ENCODE peak calls at places on chromosomes 13 and 19, in ten cellular contexts. One of them, this sample, is unnamed.

GRCh38 chr19:44856438-44857083 is 10.5 kb downstream of the NECTIN2 start:
- DNase-seq in nephron progenitor cell: no peak
- DNase-seq in CD8-positive, alpha-beta T cell: no peak
- DNase-seq in CD4-positive, alpha-beta T cell: no peak
- DNase-seq in fibroblast of lung: peak
- DNase-seq in mammary epithelial cell: no peak
- DNase-seq in breast epithelium: no peak
- DNase-seq in lower leg skin: no peak
- DNase-seq in cardiac muscle cell: no peak
- DNase-seq in GM12865: no peak
- DNase-seq in this sample: no peak

GRCh38 chr19:12723383-12723642 is 419 bp downstream of the TNPO2 start:
- DNase-seq in GM12865: peak
- DNase-seq in cardiac muscle cell: no peak
- DNase-seq in mammary epithelial cell: no peak
- DNase-seq in CD8-positive, alpha-beta T cell: no peak
- DNase-seq in CD4-positive, alpha-beta T cell: no peak
- DNase-seq in nephron progenitor cell: no peak
- DNase-seq in breast epithelium: no peak
- DNase-seq in lower leg skin: no peak
- DNase-seq in fibroblast of lung: peak
- DNase-seq in this sample: no peak

GRCh38 chr19:5827891-5828660 is 11.4 kb downstream of the FUT6 start:
- DNase-seq in nephron progenitor cell: peak
- DNase-seq in CD4-positive, alpha-beta T cell: peak
- DNase-seq in cardiac muscle cell: peak
- DNase-seq in lower leg skin: peak
- DNase-seq in breast epithelium: peak
- DNase-seq in GM12865: peak
- DNase-seq in mammary epithelial cell: peak
- DNase-seq in CD8-positive, alpha-beta T cell: peak
- DNase-seq in fibroblast of lung: peak
- DNase-seq in this sample: peak

GRCh38 chr19:35260694-35261304 is 8.0 kb upstream of the USF2 start:
- DNase-seq in breast epithelium: peak
- DNase-seq in mammary epithelial cell: no peak
- DNase-seq in lower leg skin: no peak
- DNase-seq in nephron progenitor cell: no peak
- DNase-seq in cardiac muscle cell: no peak
- DNase-seq in CD4-positive, alpha-beta T cell: no peak
- DNase-seq in fibroblast of lung: no peak
- DNase-seq in CD8-positive, alpha-beta T cell: no peak
- DNase-seq in GM12865: no peak
- DNase-seq in this sample: no peak

GRCh38 chr19:48480476-48481190 is 11.5 kb downstream of the CYTH2 start:
- DNase-seq in breast epithelium: no peak
- DNase-seq in fibroblast of lung: peak
- DNase-seq in CD8-positive, alpha-beta T cell: peak
- DNase-seq in nephron progenitor cell: no peak
- DNase-seq in CD4-positive, alpha-beta T cell: peak
- DNase-seq in GM12865: no peak
- DNase-seq in cardiac muscle cell: peak
- DNase-seq in lower leg skin: no peak
- DNase-seq in mammary epithelial cell: no peak
- DNase-seq in this sample: no peak

GRCh38 chr13:21120191-21120590 is 56.2 kb downstream of the SKA3 start:
- DNase-seq in CD4-positive, alpha-beta T cell: no peak
- DNase-seq in lower leg skin: no peak
- DNase-seq in breast epithelium: no peak
- DNase-seq in nephron progenitor cell: no peak
- DNase-seq in CD8-positive, alpha-beta T cell: no peak
- DNase-seq in mammary epithelial cell: no peak
- DNase-seq in GM12865: no peak
- DNase-seq in cardiac muscle cell: no peak
- DNase-seq in fibroblast of lung: no peak
- DNase-seq in this sample: no peak

GRCh38 chr13:51333421-51333820 is 6.1 kb upstream of the SERPINE3 start:
- DNase-seq in breast epithelium: no peak
- DNase-seq in nephron progenitor cell: no peak
- DNase-seq in mammary epithelial cell: no peak
- DNase-seq in fibroblast of lung: no peak
- DNase-seq in CD4-positive, alpha-beta T cell: no peak
- DNase-seq in CD8-positive, alpha-beta T cell: no peak
- DNase-seq in GM12865: no peak
- DNase-seq in cardiac muscle cell: no peak
- DNase-seq in lower leg skin: no peak
- DNase-seq in this sample: no peak

GRCh38 chr13:25768726-25769270 is 283.0 kb downstream of the SHISA2 start:
- DNase-seq in cardiac muscle cell: peak
- DNase-seq in breast epithelium: no peak
- DNase-seq in CD8-positive, alpha-beta T cell: no peak
- DNase-seq in fibroblast of lung: peak
- DNase-seq in nephron progenitor cell: no peak
- DNase-seq in CD4-positive, alpha-beta T cell: no peak
- DNase-seq in lower leg skin: no peak
- DNase-seq in mammary epithelial cell: no peak
- DNase-seq in GM12865: no peak
- DNase-seq in this sample: no peak

GRCh38 chr13:48010698-48011097 is 9.6 kb upstream of the SUCLA2 start:
- DNase-seq in lower leg skin: no peak
- DNase-seq in CD4-positive, alpha-beta T cell: no peak
- DNase-seq in fibroblast of lung: no peak
- DNase-seq in nephron progenitor cell: no peak
- DNase-seq in GM12865: no peak
- DNase-seq in CD8-positive, alpha-beta T cell: no peak
- DNase-seq in cardiac muscle cell: no peak
- DNase-seq in mammary epithelial cell: no peak
- DNase-seq in breast epithelium: no peak
- DNase-seq in this sample: no peak

GRCh38 chr13:29140277-29140676 is 320.1 kb downstream of the MTUS2 start:
- DNase-seq in breast epithelium: no peak
- DNase-seq in CD8-positive, alpha-beta T cell: no peak
- DNase-seq in CD4-positive, alpha-beta T cell: no peak
- DNase-seq in cardiac muscle cell: peak
- DNase-seq in mammary epithelial cell: no peak
- DNase-seq in lower leg skin: no peak
- DNase-seq in nephron progenitor cell: no peak
- DNase-seq in fibroblast of lung: peak
- DNase-seq in GM12865: no peak
- DNase-seq in this sample: no peak

GRCh38 chr13:42883771-42884170 is 102.4 kb downstream of the FAM216B start:
- DNase-seq in nephron progenitor cell: peak
- DNase-seq in fibroblast of lung: peak
- DNase-seq in cardiac muscle cell: peak
- DNase-seq in GM12865: peak
- DNase-seq in breast epithelium: no peak
- DNase-seq in CD8-positive, alpha-beta T cell: no peak
- DNase-seq in mammary epithelial cell: peak
- DNase-seq in lower leg skin: no peak
- DNase-seq in CD4-positive, alpha-beta T cell: no peak
- DNase-seq in this sample: peak

GRCh38 chr13:112735791-112736190 is 46.0 kb downstream of the ATP11A start:
- DNase-seq in CD8-positive, alpha-beta T cell: no peak
- DNase-seq in mammary epithelial cell: no peak
- DNase-seq in breast epithelium: no peak
- DNase-seq in fibroblast of lung: no peak
- DNase-seq in CD4-positive, alpha-beta T cell: no peak
- DNase-seq in cardiac muscle cell: no peak
- DNase-seq in nephron progenitor cell: no peak
- DNase-seq in GM12865: no peak
- DNase-seq in lower leg skin: no peak
- DNase-seq in this sample: no peak

GRCh38 chr13:99590519-99591011 is 89.3 kb downstream of the TM9SF2 start:
- DNase-seq in mammary epithelial cell: peak
- DNase-seq in fibroblast of lung: peak
- DNase-seq in lower leg skin: no peak
- DNase-seq in nephron progenitor cell: no peak
- DNase-seq in breast epithelium: no peak
- DNase-seq in CD4-positive, alpha-beta T cell: no peak
- DNase-seq in GM12865: no peak
- DNase-seq in CD8-positive, alpha-beta T cell: no peak
- DNase-seq in cardiac muscle cell: peak
- DNase-seq in this sample: peak

GRCh38 chr13:114073881-114074551 is 58.4 kb downstream of the RASA3 start:
- DNase-seq in GM12865: no peak
- DNase-seq in cardiac muscle cell: no peak
- DNase-seq in CD8-positive, alpha-beta T cell: no peak
- DNase-seq in mammary epithelial cell: no peak
- DNase-seq in breast epithelium: no peak
- DNase-seq in CD4-positive, alpha-beta T cell: no peak
- DNase-seq in fibroblast of lung: no peak
- DNase-seq in lower leg skin: no peak
- DNase-seq in nephron progenitor cell: no peak
- DNase-seq in this sample: no peak

GRCh38 chr13:31930901-31931522 is 100.6 kb upstream of the FRY start:
- DNase-seq in mammary epithelial cell: no peak
- DNase-seq in GM12865: peak
- DNase-seq in CD4-positive, alpha-beta T cell: no peak
- DNase-seq in nephron progenitor cell: no peak
- DNase-seq in breast epithelium: no peak
- DNase-seq in CD8-positive, alpha-beta T cell: no peak
- DNase-seq in fibroblast of lung: peak
- DNase-seq in cardiac muscle cell: peak
- DNase-seq in lower leg skin: no peak
- DNase-seq in this sample: no peak

GRCh38 chr13:61466280-61466679 is 50.6 kb upstream of the PCDH20 start:
- DNase-seq in nephron progenitor cell: no peak
- DNase-seq in CD8-positive, alpha-beta T cell: no peak
- DNase-seq in lower leg skin: no peak
- DNase-seq in mammary epithelial cell: no peak
- DNase-seq in CD4-positive, alpha-beta T cell: no peak
- DNase-seq in cardiac muscle cell: no peak
- DNase-seq in GM12865: no peak
- DNase-seq in breast epithelium: no peak
- DNase-seq in fibroblast of lung: no peak
- DNase-seq in this sample: no peak
- TF ChIP-seq CTCF in nephron progenitor cell: peak
- TF ChIP-seq CTCF in CD8-positive, alpha-beta T cell: no peak
- TF ChIP-seq CTCF in lower leg skin: no peak
- TF ChIP-seq CTCF in mammary epithelial cell: no peak
- TF ChIP-seq CTCF in CD4-positive, alpha-beta T cell: no peak
- TF ChIP-seq CTCF in cardiac muscle cell: no peak
- TF ChIP-seq CTCF in GM12865: no peak
- TF ChIP-seq CTCF in breast epithelium: no peak
- TF ChIP-seq CTCF in fibroblast of lung: peak
- TF ChIP-seq CTCF in this sample: no peak

DNA sequence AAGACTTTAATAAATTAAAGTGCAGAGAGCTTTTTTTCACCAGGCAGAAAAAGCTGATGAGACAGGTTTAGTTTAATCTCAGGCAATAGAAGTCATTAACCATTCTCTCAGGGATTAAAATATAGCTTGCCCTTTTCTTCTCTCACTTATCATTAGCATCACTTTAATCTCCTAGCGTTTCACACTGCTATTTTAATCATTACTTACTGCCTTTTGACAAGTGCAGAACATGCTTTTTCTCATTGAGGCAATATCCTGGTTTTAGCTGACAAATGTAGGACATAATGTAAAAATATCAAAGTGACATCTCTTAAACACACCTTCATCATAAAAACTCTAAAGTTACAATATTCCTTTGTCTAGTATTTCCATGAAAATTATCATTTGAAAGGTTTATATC is 94.6 kb downstream of the DACH1 start:
- DNase-seq in GM12865: no peak
- DNase-seq in CD8-positive, alpha-beta T cell: no peak
- DNase-seq in cardiac muscle cell: no peak
- DNase-seq in lower leg skin: no peak
- DNase-seq in fibroblast of lung: no peak
- DNase-seq in mammary epithelial cell: no peak
- DNase-seq in CD4-positive, alpha-beta T cell: no peak
- DNase-seq in nephron progenitor cell: no peak
- DNase-seq in breast epithelium: no peak
- DNase-seq in this sample: no peak
- TF ChIP-seq CTCF in GM12865: no peak
- TF ChIP-seq CTCF in CD8-positive, alpha-beta T cell: no peak
- TF ChIP-seq CTCF in cardiac muscle cell: no peak
- TF ChIP-seq CTCF in lower leg skin: no peak
- TF ChIP-seq CTCF in fibroblast of lung: no peak
- TF ChIP-seq CTCF in mammary epithelial cell: no peak
- TF ChIP-seq CTCF in CD4-positive, alpha-beta T cell: no peak
- TF ChIP-seq CTCF in nephron progenitor cell: no peak
- TF ChIP-seq CTCF in breast epithelium: no peak
- TF ChIP-seq CTCF in this sample: no peak

GRCh38 chr19:1824252-1824622 is 12.2 kb upstream of the ATP8B3 start:
- DNase-seq in mammary epithelial cell: no peak
- DNase-seq in GM12865: no peak
- DNase-seq in lower leg skin: no peak
- DNase-seq in CD4-positive, alpha-beta T cell: no peak
- DNase-seq in CD8-positive, alpha-beta T cell: no peak
- DNase-seq in cardiac muscle cell: no peak
- DNase-seq in fibroblast of lung: no peak
- DNase-seq in breast epithelium: no peak
- DNase-seq in nephron progenitor cell: no peak
- DNase-seq in this sample: no peak

GRCh38 chr19:1825909-1826556 is 14.0 kb upstream of the ATP8B3 start:
- DNase-seq in fibroblast of lung: peak
- DNase-seq in nephron progenitor cell: peak
- DNase-seq in breast epithelium: peak
- DNase-seq in cardiac muscle cell: peak
- DNase-seq in GM12865: peak
- DNase-seq in CD8-positive, alpha-beta T cell: peak
- DNase-seq in CD4-positive, alpha-beta T cell: peak
- DNase-seq in mammary epithelial cell: peak
- DNase-seq in lower leg skin: peak
- DNase-seq in this sample: no peak

GRCh38 chr19:1828279-1829238 is 16.5 kb upstream of the ATP8B3 start:
- DNase-seq in lower leg skin: no peak
- DNase-seq in nephron progenitor cell: no peak
- DNase-seq in GM12865: no peak
- DNase-seq in breast epithelium: no peak
- DNase-seq in fibroblast of lung: no peak
- DNase-seq in CD4-positive, alpha-beta T cell: no peak
- DNase-seq in mammary epithelial cell: no peak
- DNase-seq in CD8-positive, alpha-beta T cell: no peak
- DNase-seq in cardiac muscle cell: no peak
- DNase-seq in this sample: no peak

GRCh38 chr19:1827566-1828278 is 15.6 kb upstream of the ATP8B3 start:
- DNase-seq in fibroblast of lung: no peak
- DNase-seq in lower leg skin: no peak
- DNase-seq in GM12865: no peak
- DNase-seq in cardiac muscle cell: no peak
- DNase-seq in CD4-positive, alpha-beta T cell: no peak
- DNase-seq in CD8-positive, alpha-beta T cell: no peak
- DNase-seq in breast epithelium: no peak
- DNase-seq in mammary epithelial cell: no peak
- DNase-seq in nephron progenitor cell: no peak
- DNase-seq in this sample: no peak

GRCh38 chr19:1826557-1827521 is 14.8 kb upstream of the ATP8B3 start:
- DNase-seq in CD4-positive, alpha-beta T cell: no peak
- DNase-seq in GM12865: no peak
- DNase-seq in fibroblast of lung: no peak
- DNase-seq in CD8-positive, alpha-beta T cell: no peak
- DNase-seq in mammary epithelial cell: no peak
- DNase-seq in lower leg skin: no peak
- DNase-seq in breast epithelium: no peak
- DNase-seq in nephron progenitor cell: peak
- DNase-seq in cardiac muscle cell: peak
- DNase-seq in this sample: no peak
- TF ChIP-seq CTCF in CD4-positive, alpha-beta T cell: no peak
- TF ChIP-seq CTCF in GM12865: no peak
- TF ChIP-seq CTCF in fibroblast of lung: no peak
- TF ChIP-seq CTCF in CD8-positive, alpha-beta T cell: no peak
- TF ChIP-seq CTCF in mammary epithelial cell: no peak
- TF ChIP-seq CTCF in lower leg skin: no peak
- TF ChIP-seq CTCF in breast epithelium: no peak
- TF ChIP-seq CTCF in nephron progenitor cell: no peak
- TF ChIP-seq CTCF in cardiac muscle cell: no peak
- TF ChIP-seq CTCF in this sample: no peak

GRCh38 chr13:40749327-40749726 is 21.7 kb downstream of the MRPS31 start:
- DNase-seq in CD8-positive, alpha-beta T cell: no peak
- DNase-seq in cardiac muscle cell: no peak
- DNase-seq in GM12865: no peak
- DNase-seq in mammary epithelial cell: no peak
- DNase-seq in nephron progenitor cell: no peak
- DNase-seq in fibroblast of lung: no peak
- DNase-seq in breast epithelium: no peak
- DNase-seq in CD4-positive, alpha-beta T cell: no peak
- DNase-seq in lower leg skin: no peak
- DNase-seq in this sample: no peak
- TF ChIP-seq CTCF in CD8-positive, alpha-beta T cell: peak
- TF ChIP-seq CTCF in cardiac muscle cell: peak
- TF ChIP-seq CTCF in GM12865: no peak
- TF ChIP-seq CTCF in mammary epithelial cell: no peak
- TF ChIP-seq CTCF in nephron progenitor cell: no peak
- TF ChIP-seq CTCF in fibroblast of lung: peak
- TF ChIP-seq CTCF in breast epithelium: no peak
- TF ChIP-seq CTCF in CD4-positive, alpha-beta T cell: no peak
- TF ChIP-seq CTCF in lower leg skin: no peak
- TF ChIP-seq CTCF in this sample: no peak